ENCODE peak calls at places on chromosome 10, in seven cellular contexts. M, C, L, W, A, B and O are unnamed samples.

GRCh38 chr10:123227706-123228105 is 73.5 kb downstream of the BUB3 start:
- DNase-seq in M (no peak), C (no peak), L (no peak), W (no peak), A (no peak), B (no peak), O (no peak)

GRCh38 chr10:123422261-123422660 is 243.9 kb upstream of the GPR26 start:
- DNase-seq in M (no peak), C (no peak), L (no peak), W (no peak), A (no peak), B (no peak), O (no peak)

GRCh38 chr10:50552771-50553535 is 70.8 kb downstream of the SGMS1 start:
- DNase-seq in M (no peak), C (peak; percentile 51), L (no peak), W (no peak), A (peak; percentile 66), B (peak; percentile 50), O (no peak)

GRCh38 chr10:47296111-47296894 is 3.7 kb upstream of the GDF10 start:
- DNase-seq in M (peak; percentile 7), C (no peak), L (no peak), W (no peak), A (no peak), B (peak; percentile 17), O (no peak)

GRCh38 chr10:5013385-5013784 is 9.7 kb upstream of the AKR1C2 start:
- DNase-seq in M (no peak), C (no peak), L (no peak), W (no peak), A (no peak), B (no peak), O (no peak)

GRCh38 chr10:110074298-110074697 is 66.5 kb downstream of the ADD3 start:
- DNase-seq in M (peak; percentile 79), C (peak; percentile 32), L (no peak), W (no peak), A (no peak), B (peak; percentile 33), O (no peak)

GRCh38 chr10:116663342-116663741 is 42.6 kb downstream of the PNLIPRP2 start:
- DNase-seq in M (no peak), C (no peak), L (no peak), W (no peak), A (no peak), B (no peak), O (no peak)

GRCh38 chr10:44982114-44982460 is 3.5 kb upstream of the DEPP1 start:
- DNase-seq in M (no peak), C (no peak), L (no peak), W (no peak), A (peak; percentile 45), B (no peak), O (no peak)

GRCh38 chr10:109668703-109669102 is 254.6 kb downstream of the XPNPEP1 start:
- DNase-seq in M (no peak), C (no peak), L (no peak), W (no peak), A (no peak), B (no peak), O (no peak)

GRCh38 chr10:69891057-69891617 is 89.4 kb downstream of the COL13A1 start:
- DNase-seq in M (no peak), C (no peak), L (no peak), W (no peak), A (peak; percentile 89), B (no peak), O (no peak)

GRCh38 chr10:50987934-50988333 is 86.4 kb upstream of the PRKG1 start:
- DNase-seq in M (no peak), C (no peak), L (no peak), W (no peak), A (peak; percentile 66), B (no peak), O (no peak)

GRCh38 chr10:48501806-48502771 is 102.8 kb downstream of the ARHGAP22 start:
- DNase-seq in M (peak; percentile 14), C (no peak), L (peak; percentile 49), W (no peak), A (no peak), B (no peak), O (no peak)

GRCh38 chr10:75616874-75617478 is 185.6 kb downstream of the LRMDA start:
- DNase-seq in M (no peak), C (no peak), L (no peak), W (no peak), A (no peak), B (no peak), O (no peak)

GRCh38 chr10:98295401-98295811 is 27.4 kb upstream of the LOXL4 start:
- DNase-seq in M (no peak), C (no peak), L (no peak), W (no peak), A (no peak), B (no peak), O (no peak)

GRCh38 chr10:98294270-98294627 is 26.3 kb upstream of the LOXL4 start:
- DNase-seq in M (no peak), C (no peak), L (no peak), W (no peak), A (no peak), B (no peak), O (no peak)

GRCh38 chr10:98295907-98296306 is 27.9 kb upstream of the LOXL4 start:
- DNase-seq in M (peak; percentile 47), C (peak; percentile 74), L (no peak), W (no peak), A (no peak), B (peak; percentile 77), O (no peak)

GRCh38 chr10:98293550-98294269 is 25.7 kb upstream of the LOXL4 start:
- DNase-seq in M (no peak), C (peak; percentile 48), L (no peak), W (peak; percentile 60), A (no peak), B (peak; percentile 79), O (no peak)

DNA sequence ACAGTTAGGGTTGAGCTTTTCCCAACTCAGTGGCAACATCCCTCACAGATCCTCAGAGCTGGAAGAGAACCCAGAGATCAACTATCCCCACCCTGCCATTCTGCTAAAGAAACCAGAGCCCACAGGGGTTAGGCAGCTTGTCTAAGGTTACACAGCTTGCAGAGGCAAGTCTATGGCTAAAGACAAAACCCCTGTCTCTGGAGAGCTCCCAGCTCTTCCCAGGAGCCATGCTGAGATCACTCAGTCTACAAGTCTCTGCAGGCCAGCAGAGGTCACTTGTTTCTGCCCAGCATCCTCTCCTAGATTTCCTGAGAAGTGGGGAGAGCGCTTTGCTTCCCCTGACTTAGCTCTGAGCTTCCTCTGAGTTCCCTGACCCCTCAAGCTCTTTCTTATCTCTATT is 28.5 kb upstream of the LOXL4 start:
- DNase-seq in M (no peak), C (no peak), L (no peak), W (no peak), A (no peak), B (peak; percentile 65), O (no peak)
- TF ChIP-seq CTCF in M (no peak), C (peak; percentile 15), L (no peak), W (no peak), A (no peak), B (no peak), O (no peak)

DNA sequence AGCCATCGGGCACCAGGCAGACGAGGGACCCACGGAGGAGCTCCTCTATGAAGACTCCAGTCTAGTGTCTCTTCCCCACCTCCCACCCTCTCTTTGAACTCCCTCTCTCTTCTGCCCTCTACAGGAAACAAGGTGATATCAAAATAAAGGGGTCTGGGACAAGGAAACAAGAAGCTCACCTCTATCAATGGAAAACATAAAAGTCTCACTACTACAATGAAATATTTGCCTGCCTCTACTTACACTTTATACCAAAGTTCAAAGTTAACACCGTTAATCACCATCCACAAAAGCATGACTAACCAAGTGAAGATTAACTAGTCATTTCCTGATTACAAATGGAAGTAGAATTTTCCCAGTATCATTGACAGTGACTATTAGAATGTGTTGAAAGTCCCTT is 82.2 kb downstream of the PARD3 start:
- DNase-seq in M (peak; percentile 34), C (peak; percentile 32), L (no peak), W (no peak), A (no peak), B (no peak), O (no peak)
- TF ChIP-seq CTCF in M (peak; percentile 11), C (peak; percentile 13), L (peak; percentile 27), W (no peak), A (no peak), B (peak; percentile 46), O (peak; percentile 31)

GRCh38 chr10:124649209-124649608 is 95.0 kb downstream of the FAM53B start:
- DNase-seq in M (peak; percentile 5), C (no peak), L (no peak), W (peak; percentile 57), A (no peak), B (peak; percentile 51), O (no peak)

GRCh38 chr10:124646483-124647352 is 97.5 kb downstream of the FAM53B start:
- DNase-seq in M (peak; percentile 93), C (peak; percentile 79), L (no peak), W (peak; percentile 83), A (peak; percentile 92), B (peak; percentile 81), O (no peak)

GRCh38 chr10:124648131-124648475 is 96.1 kb downstream of the FAM53B start:
- DNase-seq in M (no peak), C (no peak), L (no peak), W (no peak), A (no peak), B (no peak), O (no peak)

GRCh38 chr10:124648738-124649137 is 95.4 kb downstream of the FAM53B start:
- DNase-seq in M (peak; percentile 64), C (peak; percentile 71), L (no peak), W (peak; percentile 82), A (peak; percentile 82), B (peak; percentile 94), O (no peak)

DNA sequence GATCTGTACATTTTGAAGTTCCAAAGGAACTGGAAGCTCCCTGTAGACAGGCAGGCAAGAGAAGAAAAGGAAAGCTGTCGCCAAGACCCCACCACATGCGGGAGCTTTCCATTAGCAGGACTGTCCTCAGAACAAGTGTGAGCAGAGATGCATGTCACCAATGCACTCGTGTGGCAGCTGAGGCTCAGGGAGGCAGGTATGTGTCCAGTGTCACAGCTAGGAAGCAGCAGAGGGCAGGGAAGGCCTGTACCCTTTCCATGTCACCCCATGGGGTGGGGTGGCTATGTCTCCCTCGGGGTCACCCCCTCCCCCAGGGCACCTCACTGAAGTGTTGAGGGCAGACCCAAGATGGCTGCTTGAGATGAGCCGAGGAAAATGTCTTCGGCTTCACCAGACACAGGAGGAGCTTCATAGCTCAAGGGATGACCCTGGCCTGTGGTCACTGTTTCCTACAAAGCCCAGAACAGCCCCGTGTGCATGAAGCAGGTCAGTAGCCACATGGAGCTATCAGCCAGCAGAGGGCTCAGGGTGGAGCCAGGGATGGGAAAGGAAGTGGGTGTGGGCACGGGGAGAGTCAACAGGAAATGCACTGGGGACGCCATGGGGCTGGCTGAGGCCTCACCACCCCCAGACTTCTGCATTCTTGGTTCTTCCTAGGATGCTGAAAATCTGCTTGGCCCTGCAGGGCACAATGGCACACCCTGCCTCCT is 96.6 kb downstream of the FAM53B start:
- DNase-seq in M (peak; percentile 20), C (peak; percentile 39), L (no peak), W (peak; percentile 65), A (peak; percentile 93), B (peak; percentile 58), O (no peak)
- TF ChIP-seq CTCF in M (peak; percentile 36), C (peak; percentile 28), L (no peak), W (no peak), A (peak; percentile 47), B (peak; percentile 50), O (no peak)

DNA sequence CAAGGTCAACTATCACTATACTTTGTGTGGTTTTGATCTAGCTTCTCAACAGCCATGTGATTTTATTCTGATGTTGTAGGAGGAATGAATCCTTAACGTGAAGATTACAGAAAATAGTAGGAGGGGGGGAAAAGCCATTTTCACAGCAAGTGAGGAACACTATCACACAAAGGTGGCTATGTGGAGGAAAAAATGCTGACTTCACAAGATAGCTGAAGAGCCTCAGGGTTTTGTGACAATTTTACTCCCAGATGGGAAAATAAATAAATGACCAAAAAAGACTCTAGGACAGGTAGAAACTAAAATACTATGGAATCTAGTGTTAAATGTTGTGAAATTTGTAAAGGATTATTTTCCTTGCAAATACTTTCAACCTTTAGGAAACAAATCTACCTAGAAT is 281.0 kb downstream of the ADRA2A start:
- DNase-seq in M (no peak), C (no peak), L (no peak), W (no peak), A (no peak), B (no peak), O (no peak)
- TF ChIP-seq CTCF in M (no peak), C (no peak), L (no peak), W (no peak), A (no peak), B (no peak), O (no peak)